ENCODE peak calls at places on chromosome 7, in four cellular contexts. T is heart left ventricle, K is HS-5, M is AG09319. V is an unnamed sample.
A peak's percentile ranks its signal among the peaks of the same experiment; 100 is the strongest.

GRCh38 chr7:129376076-129376777 is 58.0 kb upstream of the STRIP2 start:
- DNase-seq in T (no peak), K (no peak), M (no peak), V (no peak)

GRCh38 chr7:38300175-38300574 is 26.7 kb upstream of the TARP start:
- DNase-seq in T (no peak), K (no peak), M (no peak), V (no peak)

GRCh38 chr7:151361193-151361959 is 19.8 kb downstream of the NUB1 start:
- DNase-seq in T (no peak), K (no peak), M (no peak), V (no peak)

GRCh38 chr7:142549007-142549406 is 200.3 kb upstream of the PRSS1 start:
- DNase-seq in T (no peak), K (no peak), M (no peak), V (no peak)

GRCh38 chr7:6393667-6394056 is 54.1 kb downstream of the DAGLB start:
- DNase-seq in T (no peak), K (no peak), M (no peak), V (no peak)

GRCh38 chr7:30274641-30275040 is 9.8 kb upstream of the ZNRF2 start:
- DNase-seq in T (no peak), K (no peak), M (no peak), V (no peak)

GRCh38 chr7:112147752-112148435 is 58.3 kb downstream of the DOCK4 start:
- DNase-seq in T (no peak), K (no peak), M (no peak), V (no peak)

GRCh38 chr7:104137971-104138370 is 69.8 kb downstream of the ORC5 start:
- DNase-seq in T (no peak), K (peak; percentile 11), M (peak; percentile 22), V (no peak)

GRCh38 chr7:7889791-7890568 is 78.6 kb upstream of the GLCCI1 start:
- DNase-seq in T (no peak), K (no peak), M (no peak), V (no peak)

GRCh38 chr7:44587843-44588711 is 6.0 kb upstream of the TMED4 start:
- DNase-seq in T (no peak), K (peak; percentile 65), M (no peak), V (no peak)

GRCh38 chr7:42699415-42700178 is 212.3 kb downstream of the C7orf25 start:
- DNase-seq in T (no peak), K (no peak), M (no peak), V (no peak)

GRCh38 chr7:148535227-148535626 is 55.3 kb upstream of the C7orf33 start:
- DNase-seq in T (no peak), K (no peak), M (no peak), V (no peak)

GRCh38 chr7:142153400-142153799 is 41.9 kb downstream of the MGAM2 start:
- DNase-seq in T (no peak), K (peak; percentile 4), M (no peak), V (no peak)

GRCh38 chr7:22356855-22357310 is at the start of gene RAPGEF5:
- DNase-seq in T (no peak), K (no peak), M (no peak), V (no peak)

GRCh38 chr7:98831641-98832221 is 38.1 kb downstream of the TMEM130 start:
- DNase-seq in T (no peak), K (no peak), M (no peak), V (no peak)

GRCh38 chr7:69817096-69817495 is 218.8 kb downstream of the AUTS2 start:
- DNase-seq in T (no peak), K (no peak), M (no peak), V (no peak)

GRCh38 chr7:1703475-1704325 is 33.6 kb downstream of the ELFN1 start:
- DNase-seq in T (no peak), K (no peak), M (no peak), V (no peak)

V was measured in NCI-H187 treated with DMSO at 0.1 percent for 48 hours.